ENCODE peak calls at places on chromosomes 13 and 19, in nine cellular contexts. Y is bronchial epithelial cell; F is NCI-H774; P is kidney epithelial cell; T is nephron progenitor cell; D is Calu3; H is mesendoderm; W is GM03348; V is stimulated activated CD4-positive, alpha-beta T cell treated with anti-CD3 and anti-CD28 coated beads, Interleukin-12 subunit alpha, Interleukin-12 subunit beta, amount 100 ng/mL, for 24 hours. S is an unnamed sample.

GRCh38 chr13:92224052-92224821 is 825.8 kb downstream of the GPC5 start:
- DNase-seq in Y (peak), F (no peak), P (peak), T (no peak), D (no peak), H (no peak), W (peak), V (no peak), S (peak)

GRCh38 chr19:13277104-13277809 is 127.0 kb downstream of the IER2 start:
- DNase-seq in Y (peak), F (peak), P (peak), T (peak), D (peak), H (peak), W (peak), V (peak), S (peak)

GRCh38 chr19:35248310-35249145 is at the start of gene LSR:
- DNase-seq in Y (peak), F (peak), P (peak), T (peak), D (peak), H (peak), W (no peak), V (peak), S (no peak)

GRCh38 chr19:12949363-12950284 is 4.0 kb downstream of the RAD23A start:
- DNase-seq in Y (no peak), F (no peak), P (no peak), T (no peak), D (no peak), H (no peak), W (no peak), V (no peak), S (no peak)

GRCh38 chr19:30066781-30067759 is 125.0 kb downstream of the URI1 start:
- DNase-seq in Y (no peak), F (no peak), P (no peak), T (no peak), D (no peak), H (no peak), W (no peak), V (no peak), S (no peak)

GRCh38 chr19:11005521-11005920 is 44.7 kb downstream of the SMARCA4 start:
- DNase-seq in Y (no peak), F (no peak), P (no peak), T (no peak), D (no peak), H (no peak), W (no peak), V (no peak), S (no peak)

GRCh38 chr19:50432658-50433057 is at the start of gene MYBPC2:
- DNase-seq in Y (no peak), F (no peak), P (no peak), T (no peak), D (peak), H (no peak), W (no peak), V (no peak), S (no peak)

GRCh38 chr13:50131998-50132936 is 117.0 kb downstream of the KCNRG start:
- DNase-seq in Y (no peak), F (no peak), P (no peak), T (peak), D (no peak), H (peak), W (no peak), V (no peak), S (no peak)